ENCODE peak calls at places on chromosomes 16 and 17, in seven cellular contexts. X, M, O, E, U, G and D are unnamed samples.

GRCh38 chr17:8137645-8138342 is 13.9 kb upstream of the HES7 start:
- DNase-seq in M (peak; percentile 25), X (no peak), O (no peak), U (no peak), G (no peak), E (no peak), D (no peak)

GRCh38 chr17:81345211-81346089 is 49.8 kb upstream of the BAHCC1 start:
- DNase-seq in E (peak; percentile 59), X (peak; percentile 62), O (peak; percentile 75), U (peak; percentile 91), M (peak; percentile 82), G (no peak), D (no peak)

GRCh38 chr16:75494696-75495601 is at the start of gene CHST6:
- DNase-seq in U (peak; percentile 17), O (no peak), M (no peak), G (no peak), X (peak; percentile 13), E (peak; percentile 65), D (no peak)

GRCh38 chr17:47847341-47848197 is 3.4 kb downstream of the SP6 start:
- DNase-seq in U (no peak), G (no peak), X (no peak), O (no peak), E (no peak), M (no peak), D (no peak)

GRCh38 chr17:56125830-56126819 is 27.1 kb upstream of the ANKFN1 start:
- DNase-seq in G (peak; percentile 30), U (peak; percentile 52), O (no peak), X (no peak), E (peak; percentile 37), M (no peak), D (no peak)

GRCh38 chr16:80803341-80804060 is 897 bp downstream of the CDYL2 start:
- DNase-seq in M (no peak), U (no peak), X (no peak), E (peak; percentile 28), G (no peak), O (no peak), D (no peak)

GRCh38 chr17:12983986-12984932 is 33.6 kb downstream of the ELAC2 start:
- DNase-seq in U (no peak), E (no peak), M (peak; percentile 44), G (peak; percentile 78), O (no peak), X (no peak), D (no peak)

GRCh38 chr17:80265205-80266068 is 4.8 kb downstream of the RNF213 start:
- DNase-seq in M (no peak), U (no peak), G (no peak), O (no peak), X (no peak), E (no peak), D (no peak)

GRCh38 chr17:4375039-4375748 is 8.7 kb upstream of the UBE2G1 start:
- DNase-seq in X (no peak), E (no peak), O (no peak), M (no peak), G (no peak), U (no peak), D (no peak)

GRCh38 chr16:19898924-19899604 is 14.4 kb upstream of the GPRC5B start:
- DNase-seq in E (peak; percentile 57), O (peak; percentile 26), X (peak; percentile 29), G (no peak), U (peak; percentile 66), M (no peak), D (peak; percentile 74)

GRCh38 chr17:12402963-12403622 is 262.6 kb upstream of the MYOCD start:
- DNase-seq in U (peak; percentile 91), O (no peak), X (no peak), G (peak; percentile 84), M (no peak), E (peak; percentile 56), D (no peak)

GRCh38 chr16:79628501-79628975 is 28.0 kb upstream of the MAF start:
- DNase-seq in G (peak; percentile 24), O (no peak), E (no peak), U (no peak), X (no peak), M (no peak), D (no peak)

GRCh38 chr16:89013692-89014455 is 36.9 kb upstream of the CBFA2T3 start:
- DNase-seq in U (no peak), E (no peak), O (no peak), G (no peak), M (no peak), X (no peak), D (no peak)

GRCh38 chr16:13436641-13437423 is 483.1 kb upstream of the ERCC4 start:
- DNase-seq in U (peak; percentile 9), O (no peak), X (no peak), E (no peak), G (no peak), M (no peak), D (no peak)

GRCh38 chr17:60077672-60078519 is 825 bp downstream of the HEATR6 start:
- DNase-seq in M (no peak), E (no peak), O (no peak), X (no peak), G (no peak), U (no peak), D (no peak)

GRCh38 chr17:73969956-73970355 is 233.5 kb upstream of the RPL38 start:
- DNase-seq in U (no peak), O (no peak), X (no peak), E (no peak), M (no peak), G (no peak), D (no peak)